ENCODE peak calls at places on chromosomes 16 and 17, in seven cellular contexts. F is PC-3; V is posterior vena cava; J is neural crest cell; A is stimulated activated CD4-positive, alpha-beta T cell treated with anti-CD3 and anti-CD28 coated beads, TNF-alpha, amount 100 ng/mL, for 48 hours; E is GM04503; L is Daoy. Y is an unnamed sample.

GRCh38 chr17:1153795-1154546 is 25.8 kb downstream of the ABR start:
- DNase-seq in F (peak), V (peak), J (peak), A (no peak), E (peak), L (peak), Y (no peak)

GRCh38 chr17:27807567-27808470 is 7.5 kb upstream of the NOS2 start:
- DNase-seq in F (no peak), V (no peak), J (no peak), A (no peak), E (no peak), L (peak), Y (peak)

GRCh38 chr17:5838661-5839300 is 231.4 kb upstream of the WSCD1 start:
- DNase-seq in F (no peak), V (no peak), J (no peak), A (no peak), E (no peak), L (no peak), Y (peak)

GRCh38 chr16:71807905-71808592 is 585 bp downstream of the AP1G1 start:
- DNase-seq in F (no peak), V (peak), J (no peak), A (peak), E (no peak), L (peak), Y (no peak)

GRCh38 chr17:78572277-78573205 is 4.7 kb downstream of the DNAH17 start:
- DNase-seq in F (no peak), V (no peak), J (no peak), A (no peak), E (no peak), L (peak), Y (peak)

GRCh38 chr17:44502598-44503079 is 567 bp downstream of the GPATCH8 start:
- DNase-seq in F (peak), V (no peak), J (no peak), A (no peak), E (no peak), L (peak), Y (peak)

GRCh38 chr16:21104124-21104860 is 46.4 kb downstream of the DNAH3 start:
- DNase-seq in F (no peak), V (no peak), J (no peak), A (no peak), E (peak), L (peak), Y (no peak)

GRCh38 chr16:83925095-83925905 is 26.4 kb downstream of the MLYCD start:
- DNase-seq in F (no peak), V (no peak), J (no peak), A (no peak), E (no peak), L (no peak), Y (no peak)

GRCh38 chr16:29148867-29149272 is 164.0 kb downstream of the LAT start:
- DNase-seq in F (no peak), V (no peak), J (no peak), A (no peak), E (no peak), L (no peak), Y (no peak)